ENCODE peak calls at places on chromosomes 12 and 14, in seven cellular contexts. K, G, M, P, N, A and U are unnamed samples.

GRCh38 chr12:4118017-4118510 is 155.5 kb upstream of the CCND2 start:
- DNase-seq in P (no peak), A (no peak), G (no peak), K (no peak), M (peak), N (peak), U (peak)

GRCh38 chr12:76866726-76867125 is 12.1 kb downstream of the CSRP2 start:
- DNase-seq in A (no peak), M (no peak), N (no peak), K (no peak), P (no peak), G (no peak), U (no peak)

GRCh38 chr12:21656931-21657335 is 709 bp downstream of the LDHB start:
- DNase-seq in K (no peak), P (no peak), G (no peak), M (peak), N (no peak), A (no peak), U (peak)

GRCh38 chr12:47021298-47021697 is 58.1 kb upstream of the PCED1B start:
- DNase-seq in M (peak), P (no peak), A (no peak), K (no peak), G (peak), N (no peak), U (peak)

GRCh38 chr12:114692558-114693531 is 8.9 kb upstream of the TBX3 start:
- DNase-seq in K (no peak), G (no peak), M (no peak), N (no peak), A (no peak), P (no peak), U (no peak)

GRCh38 chr12:48816148-48816854 is 2.0 kb upstream of the CACNB3 start:
- DNase-seq in G (no peak), A (no peak), K (no peak), M (no peak), P (no peak), N (no peak), U (no peak)

GRCh38 chr12:52521581-52522266 is 1.5 kb upstream of the KRT5 start:
- DNase-seq in N (no peak), M (no peak), K (no peak), P (no peak), G (no peak), A (no peak), U (no peak)

GRCh38 chr12:112971248-112971647 is 7.1 kb upstream of the OAS2 start:
- DNase-seq in A (no peak), P (no peak), K (no peak), N (peak), M (no peak), G (no peak), U (no peak)

GRCh38 chr12:6182279-6182898 is 17.8 kb upstream of the CD9 start:
- DNase-seq in M (no peak), P (peak), A (no peak), G (no peak), K (no peak), N (no peak), U (no peak)

GRCh38 chr12:132329739-132330548 is 555 bp upstream of the GALNT9 start:
- DNase-seq in G (no peak), M (no peak), K (no peak), P (no peak), A (no peak), N (no peak), U (no peak)

GRCh38 chr14:69088523-69089445 is 64.1 kb downstream of the DCAF5 start:
- DNase-seq in G (no peak), M (no peak), N (no peak), K (no peak), P (no peak), A (no peak), U (no peak)

GRCh38 chr12:105057174-105057573 is 27.1 kb downstream of the ALDH1L2 start:
- DNase-seq in N (no peak), G (no peak), P (no peak), M (no peak), K (no peak), A (no peak), U (peak)

GRCh38 chr14:100140452-100141132 is 18.9 kb downstream of the DEGS2 start:
- DNase-seq in N (no peak), P (no peak), M (no peak), K (no peak), A (no peak), G (peak), U (peak)

GRCh38 chr14:105419305-105420091 is at the start of gene MTA1:
- DNase-seq in G (no peak), N (peak), A (no peak), P (no peak), M (peak), K (no peak), U (peak)

GRCh38 chr12:14876833-14877232 is 8.8 kb downstream of the MGP start:
- DNase-seq in G (no peak), K (no peak), M (no peak), N (no peak), A (no peak), P (no peak), U (no peak)

GRCh38 chr12:12086975-12087692 is 16.4 kb downstream of the BCL2L14 start:
- DNase-seq in A (no peak), K (no peak), N (no peak), G (no peak), P (no peak), M (no peak), U (no peak)

GRCh38 chr14:103894723-103895059 is 33.6 kb upstream of the TDRD9 start:
- DNase-seq in M (no peak), N (no peak), A (no peak), G (no peak), P (no peak), K (no peak), U (no peak)

GRCh38 chr12:61071015-61071414 is 1189.2 kb upstream of the USP15 start:
- DNase-seq in P (no peak), M (no peak), K (no peak), G (no peak), A (no peak), N (no peak), U (no peak)

GRCh38 chr14:71415404-71415690 is 508.1 kb downstream of the PCNX1 start:
- DNase-seq in G (no peak), K (no peak), M (no peak), A (no peak), N (no peak), P (no peak), U (no peak)

GRCh38 chr12:110262442-110263388 is 18.3 kb upstream of the ATP2A2 start:
- DNase-seq in N (no peak), K (no peak), A (no peak), M (no peak), P (no peak), G (no peak), U (peak)

GRCh38 chr14:74392616-74393570 is 33.1 kb downstream of the SYNDIG1L start:
- DNase-seq in K (no peak), A (no peak), N (no peak), P (no peak), G (no peak), M (no peak), U (no peak)

GRCh38 chr12:125105600-125105999 is 40.4 kb downstream of the AACS start:
- DNase-seq in K (no peak), A (no peak), M (no peak), P (no peak), N (no peak), G (no peak), U (no peak)

GRCh38 chr12:58639323-58639934 is 280.9 kb downstream of the LRIG3 start:
- DNase-seq in P (no peak), G (no peak), N (no peak), M (no peak), K (no peak), A (no peak), U (no peak)

GRCh38 chr12:118326971-118327370 is 45.7 kb downstream of the TAOK3 start:
- DNase-seq in N (no peak), A (no peak), K (no peak), P (no peak), M (no peak), G (no peak), U (no peak)

GRCh38 chr14:68546839-68547238 is 246.0 kb downstream of the ZFP36L1 start:
- DNase-seq in P (no peak), A (no peak), N (no peak), K (no peak), G (peak), M (no peak), U (no peak)

GRCh38 chr14:100031506-100032281 is 33.5 kb upstream of the EVL start:
- DNase-seq in G (peak), A (no peak), M (no peak), K (no peak), P (no peak), N (no peak), U (peak)

GRCh38 chr12:110639336-110640178 is 25.6 kb downstream of the TCTN1 start:
- DNase-seq in G (no peak), K (no peak), N (no peak), A (no peak), M (no peak), P (no peak), U (peak)

GRCh38 chr12:54411398-54412241 is 7.4 kb downstream of the ITGA5 start:
- DNase-seq in K (no peak), A (no peak), P (peak), G (no peak), N (peak), M (peak), U (peak)